ENCODE peak calls at places on chromosomes 3 and 15, in four cellular contexts. Z, B, K and I are unnamed samples.

GRCh38 chr15:40826123-40827075 is 2.1 kb downstream of the PPP1R14D start:
- DNase-seq in Z (no peak), B (no peak), K (peak), I (no peak)

GRCh38 chr15:61115679-61116078 is 113.4 kb downstream of the RORA start:
- DNase-seq in Z (no peak), B (no peak), K (no peak), I (no peak)

GRCh38 chr3:4805662-4806061 is 173.6 kb upstream of the BHLHE40 start:
- DNase-seq in Z (no peak), B (no peak), K (no peak), I (no peak)

GRCh38 chr3:31345581-31345980 is 187.1 kb upstream of the STT3B start:
- DNase-seq in Z (no peak), B (no peak), K (no peak), I (no peak)

GRCh38 chr15:100889359-100890058 is 9.9 kb downstream of the ALDH1A3 start:
- DNase-seq in Z (peak), B (no peak), K (no peak), I (peak)

GRCh38 chr3:27089641-27090040 is 279.5 kb downstream of the NEK10 start:
- DNase-seq in Z (no peak), B (no peak), K (no peak), I (no peak)

GRCh38 chr3:46987485-46988401 is 8.3 kb downstream of the NBEAL2 start:
- DNase-seq in Z (no peak), B (no peak), K (peak), I (peak)

GRCh38 chr15:64634576-64635485 is 140.6 kb downstream of the RBPMS2 start:
- DNase-seq in Z (no peak), B (no peak), K (no peak), I (no peak)

GRCh38 chr3:30662836-30663235 is 56.4 kb downstream of the TGFBR2 start:
- DNase-seq in Z (no peak), B (no peak), K (no peak), I (no peak)

GRCh38 chr3:84680700-84681099 is 278.1 kb upstream of the CADM2 start:
- DNase-seq in Z (no peak), B (no peak), K (no peak), I (no peak)

DNA sequence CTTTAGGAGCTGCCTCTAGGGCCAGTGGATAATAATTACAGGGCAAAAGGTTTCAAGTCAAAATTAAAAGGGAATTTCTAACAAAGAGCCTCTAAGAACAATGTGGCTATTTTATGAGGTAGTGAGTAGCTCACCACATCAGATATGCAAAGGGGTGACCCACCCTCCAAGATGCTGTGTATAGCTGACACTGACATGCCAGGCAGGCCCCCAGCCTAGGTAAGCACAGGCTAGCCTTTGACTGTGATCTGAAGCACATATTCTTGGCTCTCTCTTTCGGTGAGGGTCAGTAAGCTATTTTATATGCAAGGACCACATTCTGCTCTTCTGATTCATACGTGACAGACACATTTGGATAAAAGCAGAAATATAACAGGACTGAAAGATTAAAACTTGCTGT is 2.8 kb upstream of the THSD4 start:
- DNase-seq in Z (no peak), B (no peak), K (no peak), I (no peak)
- TF ChIP-seq POLR2AphosphoS5 in Z (no peak), B (peak), K (no peak), I (no peak)

GRCh38 chr15:52103217-52104207 is 9.1 kb downstream of the BCL2L10 start:
- DNase-seq in Z (no peak), B (peak), K (no peak), I (peak)
- TF ChIP-seq POLR2AphosphoS5 in Z (no peak), B (no peak), K (no peak), I (no peak)

GRCh38 chr3:57647292-57647940 is 45.5 kb downstream of the DENND6A start:
- DNase-seq in Z (no peak), B (no peak), K (no peak), I (no peak)

GRCh38 chr3:57646723-57647122 is 46.2 kb downstream of the DENND6A start:
- DNase-seq in Z (no peak), B (no peak), K (peak), I (no peak)

GRCh38 chr3:57655727-57656126 is 37.1 kb downstream of the DENND6A start:
- DNase-seq in Z (no peak), B (no peak), K (no peak), I (no peak)

GRCh38 chr3:57654214-57654613 is 38.7 kb downstream of the DENND6A start:
- DNase-seq in Z (no peak), B (no peak), K (no peak), I (no peak)

GRCh38 chr3:57652203-57652602 is 40.7 kb downstream of the DENND6A start:
- DNase-seq in Z (no peak), B (no peak), K (no peak), I (no peak)
- TF ChIP-seq POLR2AphosphoS5 in Z (no peak), B (no peak), K (no peak), I (no peak)

DNA sequence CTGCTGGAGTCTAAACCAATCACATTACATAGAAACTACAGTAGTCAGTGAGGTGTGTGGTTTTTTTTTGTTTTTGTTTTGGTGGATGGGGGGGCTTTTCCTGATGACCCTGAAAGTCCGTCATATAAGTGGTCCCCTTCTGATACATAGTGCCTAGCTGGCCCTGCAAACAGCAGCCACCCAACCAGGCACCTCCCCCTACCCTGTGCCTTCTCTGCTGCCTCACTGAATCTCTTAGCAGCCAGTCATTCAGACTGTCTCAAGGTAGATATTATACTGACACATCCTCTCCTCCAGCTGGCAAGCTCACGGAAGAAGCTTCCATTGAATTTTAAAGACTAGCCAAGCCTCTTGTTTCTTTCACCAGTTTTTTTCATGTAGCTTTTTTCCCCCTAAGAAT is 21.4 kb downstream of the SYN2 start:
- DNase-seq in Z (no peak), B (no peak), K (no peak), I (no peak)
- TF ChIP-seq POLR2AphosphoS5 in Z (no peak), B (no peak), K (no peak), I (no peak)

GRCh38 chr15:29873264-29873663 is 51.0 kb upstream of the TJP1 start:
- DNase-seq in Z (no peak), B (no peak), K (no peak), I (no peak)

GRCh38 chr15:29871401-29871800 is 49.1 kb upstream of the TJP1 start:
- DNase-seq in Z (no peak), B (no peak), K (no peak), I (no peak)

GRCh38 chr15:29872716-29873115 is 50.4 kb upstream of the TJP1 start:
- DNase-seq in Z (no peak), B (no peak), K (no peak), I (no peak)

GRCh38 chr15:29873942-29874341 is 51.7 kb upstream of the TJP1 start:
- DNase-seq in Z (no peak), B (no peak), K (no peak), I (no peak)

GRCh38 chr15:29874977-29875376 is 52.7 kb upstream of the TJP1 start:
- DNase-seq in Z (no peak), B (no peak), K (no peak), I (no peak)
- TF ChIP-seq POLR2AphosphoS5 in Z (no peak), B (no peak), K (no peak), I (no peak)

GRCh38 chr3:101898752-101899169 is 49.4 kb downstream of the NFKBIZ start:
- DNase-seq in Z (no peak), B (no peak), K (no peak), I (no peak)

GRCh38 chr3:101900736-101901135 is 51.4 kb downstream of the NFKBIZ start:
- DNase-seq in Z (no peak), B (no peak), K (no peak), I (no peak)

GRCh38 chr3:101903426-101903825 is 54.1 kb downstream of the NFKBIZ start:
- DNase-seq in Z (no peak), B (no peak), K (no peak), I (no peak)

GRCh38 chr3:101900316-101900715 is 51.0 kb downstream of the NFKBIZ start:
- DNase-seq in Z (no peak), B (no peak), K (no peak), I (no peak)

DNA sequence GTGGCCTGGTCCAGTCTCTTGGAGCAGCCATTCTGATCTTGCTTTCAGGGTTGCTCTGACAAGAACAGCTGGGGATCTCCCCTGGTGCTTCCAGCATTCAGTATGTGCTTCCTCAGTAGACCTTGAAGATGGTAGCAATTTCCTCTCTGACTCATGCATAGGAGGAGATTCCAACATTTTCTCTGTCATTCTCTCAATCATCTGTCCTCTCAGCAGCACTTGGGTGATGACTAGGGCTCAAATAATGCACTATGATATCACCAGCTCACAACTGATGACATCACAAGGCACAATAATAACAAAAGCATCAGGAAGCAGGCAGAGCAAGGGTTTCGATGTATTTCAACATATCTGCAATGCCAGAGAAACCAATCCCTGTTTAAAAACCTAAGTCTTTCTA is 52.7 kb downstream of the NFKBIZ start:
- DNase-seq in Z (no peak), B (peak), K (no peak), I (no peak)
- TF ChIP-seq POLR2AphosphoS5 in Z (no peak), B (no peak), K (no peak), I (no peak)

GRCh38 chr3:124362418-124362817 is 367.8 kb upstream of the UMPS start:
- DNase-seq in Z (no peak), B (no peak), K (no peak), I (no peak)

GRCh38 chr3:124361566-124361965 is 368.7 kb upstream of the UMPS start:
- DNase-seq in Z (no peak), B (no peak), K (no peak), I (peak)

GRCh38 chr3:124364230-124365022 is 365.8 kb upstream of the UMPS start:
- DNase-seq in Z (no peak), B (no peak), K (no peak), I (no peak)

GRCh38 chr3:124360626-124361025 is 368.7 kb upstream of the ROPN1 start:
- DNase-seq in Z (no peak), B (no peak), K (no peak), I (no peak)

GRCh38 chr3:124363451-124363850 is 366.8 kb upstream of the UMPS start:
- DNase-seq in Z (no peak), B (no peak), K (no peak), I (no peak)
- TF ChIP-seq POLR2AphosphoS5 in Z (no peak), B (no peak), K (no peak), I (no peak)

GRCh38 chr3:194484614-194485013 is 2.2 kb downstream of the ATP13A3 start:
- DNase-seq in Z (no peak), B (no peak), K (no peak), I (no peak)

GRCh38 chr3:194485471-194485875 is 1.3 kb downstream of the ATP13A3 start:
- DNase-seq in Z (no peak), B (no peak), K (no peak), I (no peak)

GRCh38 chr3:194482196-194482593 is 4.6 kb downstream of the ATP13A3 start:
- DNase-seq in Z (no peak), B (no peak), K (no peak), I (no peak)

GRCh38 chr3:194485876-194486539 is 794 bp downstream of the ATP13A3 start:
- DNase-seq in Z (no peak), B (no peak), K (peak), I (peak)

GRCh38 chr3:194483850-194484249 is 3.0 kb downstream of the ATP13A3 start:
- DNase-seq in Z (no peak), B (no peak), K (no peak), I (no peak)
- TF ChIP-seq POLR2AphosphoS5 in Z (no peak), B (no peak), K (no peak), I (no peak)